ENCODE peak calls at places on chromosomes 4 and X, in seven cellular contexts. One of them, this sample, is unnamed.

GRCh38 chr4:86091201-86091600 is 268.7 kb downstream of the MAPK10 start:
- DNase-seq in right cardiac atrium: no peak
- DNase-seq in ovary: no peak
- DNase-seq in CD8-positive, alpha-beta T cell: no peak
- DNase-seq in colonic mucosa: no peak
- DNase-seq in ascending aorta: no peak
- DNase-seq in pancreas: no peak
- DNase-seq in this sample: no peak

GRCh38 chr4:122100508-122100907 is 51.6 kb upstream of the BLTP1 start:
- DNase-seq in right cardiac atrium: no peak
- DNase-seq in ovary: no peak
- DNase-seq in CD8-positive, alpha-beta T cell: no peak
- DNase-seq in colonic mucosa: no peak
- DNase-seq in ascending aorta: no peak
- DNase-seq in pancreas: no peak
- DNase-seq in this sample: no peak

GRCh38 chr4:13765535-13765934 is 138.0 kb upstream of the BOD1L1 start:
- DNase-seq in right cardiac atrium: no peak
- DNase-seq in ovary: no peak
- DNase-seq in CD8-positive, alpha-beta T cell: no peak
- DNase-seq in colonic mucosa: no peak
- DNase-seq in ascending aorta: no peak
- DNase-seq in pancreas: no peak
- DNase-seq in this sample: peak; percentile 60

GRCh38 chrX:2188316-2188715 is 312.5 kb downstream of the DHRSX start:
- DNase-seq in right cardiac atrium: no peak
- DNase-seq in ovary: no peak
- DNase-seq in CD8-positive, alpha-beta T cell: no peak
- DNase-seq in colonic mucosa: no peak
- DNase-seq in ascending aorta: no peak
- DNase-seq in pancreas: no peak
- DNase-seq in this sample: no peak

GRCh38 chrX:21747523-21747922 is 10.4 kb downstream of the SMPX start:
- DNase-seq in right cardiac atrium: peak; percentile 21
- DNase-seq in ovary: no peak
- DNase-seq in CD8-positive, alpha-beta T cell: no peak
- DNase-seq in colonic mucosa: no peak
- DNase-seq in ascending aorta: no peak
- DNase-seq in pancreas: no peak
- DNase-seq in this sample: peak; percentile 19

GRCh38 chr4:123740236-123740635 is 343.6 kb downstream of the SPRY1 start:
- DNase-seq in right cardiac atrium: no peak
- DNase-seq in ovary: no peak
- DNase-seq in CD8-positive, alpha-beta T cell: no peak
- DNase-seq in colonic mucosa: no peak
- DNase-seq in ascending aorta: no peak
- DNase-seq in pancreas: no peak
- DNase-seq in this sample: no peak

GRCh38 chr4:98557497-98557896 is 100.9 kb downstream of the TSPAN5 start:
- DNase-seq in right cardiac atrium: no peak
- DNase-seq in ovary: no peak
- DNase-seq in CD8-positive, alpha-beta T cell: no peak
- DNase-seq in colonic mucosa: no peak
- DNase-seq in ascending aorta: no peak
- DNase-seq in pancreas: no peak
- DNase-seq in this sample: no peak

GRCh38 chr4:183557611-183558010 is 52.8 kb downstream of the ING2 start:
- DNase-seq in right cardiac atrium: no peak
- DNase-seq in ovary: no peak
- DNase-seq in CD8-positive, alpha-beta T cell: no peak
- DNase-seq in colonic mucosa: no peak
- DNase-seq in ascending aorta: no peak
- DNase-seq in pancreas: no peak
- DNase-seq in this sample: no peak

GRCh38 chr4:137664055-137664405 is 131.7 kb upstream of the PCDH18 start:
- DNase-seq in right cardiac atrium: no peak
- DNase-seq in ovary: no peak
- DNase-seq in CD8-positive, alpha-beta T cell: no peak
- DNase-seq in colonic mucosa: no peak
- DNase-seq in ascending aorta: no peak
- DNase-seq in pancreas: no peak
- DNase-seq in this sample: no peak

GRCh38 chr4:146495277-146495676 is 26.5 kb downstream of the SLC10A7 start:
- DNase-seq in right cardiac atrium: no peak
- DNase-seq in ovary: no peak
- DNase-seq in CD8-positive, alpha-beta T cell: no peak
- DNase-seq in colonic mucosa: no peak
- DNase-seq in ascending aorta: no peak
- DNase-seq in pancreas: no peak
- DNase-seq in this sample: peak; percentile 81

GRCh38 chr4:89712141-89712540 is 124.8 kb downstream of the SNCA start:
- DNase-seq in right cardiac atrium: no peak
- DNase-seq in ovary: no peak
- DNase-seq in CD8-positive, alpha-beta T cell: no peak
- DNase-seq in colonic mucosa: no peak
- DNase-seq in ascending aorta: no peak
- DNase-seq in pancreas: no peak
- DNase-seq in this sample: no peak

GRCh38 chr4:24999392-25000104 is 31.2 kb downstream of the LGI2 start:
- DNase-seq in right cardiac atrium: no peak
- DNase-seq in ovary: no peak
- DNase-seq in CD8-positive, alpha-beta T cell: no peak
- DNase-seq in colonic mucosa: no peak
- DNase-seq in ascending aorta: no peak
- DNase-seq in pancreas: no peak
- DNase-seq in this sample: no peak

GRCh38 chr4:51930557-51930956 is 87.6 kb downstream of the DCUN1D4 start:
- DNase-seq in right cardiac atrium: no peak
- DNase-seq in ovary: no peak
- DNase-seq in CD8-positive, alpha-beta T cell: no peak
- DNase-seq in colonic mucosa: no peak
- DNase-seq in ascending aorta: no peak
- DNase-seq in pancreas: no peak
- DNase-seq in this sample: no peak

GRCh38 chr4:10054571-10055041 is 33.3 kb upstream of the SLC2A9 start:
- DNase-seq in right cardiac atrium: no peak
- DNase-seq in ovary: no peak
- DNase-seq in CD8-positive, alpha-beta T cell: no peak
- DNase-seq in colonic mucosa: no peak
- DNase-seq in ascending aorta: no peak
- DNase-seq in pancreas: no peak
- DNase-seq in this sample: no peak

GRCh38 chr4:40525811-40526598 is 103.7 kb downstream of the RBM47 start:
- DNase-seq in right cardiac atrium: peak; percentile 54
- DNase-seq in ovary: no peak
- DNase-seq in CD8-positive, alpha-beta T cell: no peak
- DNase-seq in colonic mucosa: no peak
- DNase-seq in ascending aorta: no peak
- DNase-seq in pancreas: no peak
- DNase-seq in this sample: peak; percentile 68

GRCh38 chr4:147596976-147597375 is 20.2 kb upstream of the TMEM184C start:
- DNase-seq in right cardiac atrium: no peak
- DNase-seq in ovary: no peak
- DNase-seq in CD8-positive, alpha-beta T cell: no peak
- DNase-seq in colonic mucosa: no peak
- DNase-seq in ascending aorta: no peak
- DNase-seq in pancreas: no peak
- DNase-seq in this sample: no peak

GRCh38 chr4:138952405-138952804 is 63.2 kb upstream of the NOCT start:
- DNase-seq in right cardiac atrium: no peak
- DNase-seq in ovary: no peak
- DNase-seq in CD8-positive, alpha-beta T cell: no peak
- DNase-seq in colonic mucosa: no peak
- DNase-seq in ascending aorta: no peak
- DNase-seq in pancreas: no peak
- DNase-seq in this sample: no peak

GRCh38 chrX:41127476-41128192 is 42.4 kb downstream of the USP9X start:
- DNase-seq in right cardiac atrium: no peak
- DNase-seq in ovary: no peak
- DNase-seq in CD8-positive, alpha-beta T cell: no peak
- DNase-seq in colonic mucosa: no peak
- DNase-seq in ascending aorta: no peak
- DNase-seq in pancreas: no peak
- DNase-seq in this sample: peak; percentile 51

GRCh38 chr4:184514121-184514988 is 40.0 kb upstream of the IRF2 start:
- DNase-seq in right cardiac atrium: peak; percentile 83
- DNase-seq in ovary: peak; percentile 56
- DNase-seq in CD8-positive, alpha-beta T cell: no peak
- DNase-seq in colonic mucosa: peak; percentile 37
- DNase-seq in ascending aorta: peak; percentile 21
- DNase-seq in pancreas: no peak
- DNase-seq in this sample: no peak

GRCh38 chr4:26275261-26275660 is 45.6 kb upstream of the RBPJ start:
- DNase-seq in right cardiac atrium: no peak
- DNase-seq in ovary: no peak
- DNase-seq in CD8-positive, alpha-beta T cell: no peak
- DNase-seq in colonic mucosa: no peak
- DNase-seq in ascending aorta: no peak
- DNase-seq in pancreas: no peak
- DNase-seq in this sample: no peak

GRCh38 chr4:26273308-26273980 is 47.4 kb upstream of the RBPJ start:
- DNase-seq in right cardiac atrium: peak; percentile 60
- DNase-seq in ovary: peak; percentile 46
- DNase-seq in CD8-positive, alpha-beta T cell: no peak
- DNase-seq in colonic mucosa: no peak
- DNase-seq in ascending aorta: no peak
- DNase-seq in pancreas: no peak
- DNase-seq in this sample: no peak

GRCh38 chr4:26269038-26269437 is 51.8 kb upstream of the RBPJ start:
- DNase-seq in right cardiac atrium: no peak
- DNase-seq in ovary: no peak
- DNase-seq in CD8-positive, alpha-beta T cell: no peak
- DNase-seq in colonic mucosa: no peak
- DNase-seq in ascending aorta: no peak
- DNase-seq in pancreas: no peak
- DNase-seq in this sample: no peak

GRCh38 chr4:26271703-26272102 is 49.1 kb upstream of the RBPJ start:
- DNase-seq in right cardiac atrium: no peak
- DNase-seq in ovary: no peak
- DNase-seq in CD8-positive, alpha-beta T cell: no peak
- DNase-seq in colonic mucosa: no peak
- DNase-seq in ascending aorta: no peak
- DNase-seq in pancreas: no peak
- DNase-seq in this sample: no peak

DNA sequence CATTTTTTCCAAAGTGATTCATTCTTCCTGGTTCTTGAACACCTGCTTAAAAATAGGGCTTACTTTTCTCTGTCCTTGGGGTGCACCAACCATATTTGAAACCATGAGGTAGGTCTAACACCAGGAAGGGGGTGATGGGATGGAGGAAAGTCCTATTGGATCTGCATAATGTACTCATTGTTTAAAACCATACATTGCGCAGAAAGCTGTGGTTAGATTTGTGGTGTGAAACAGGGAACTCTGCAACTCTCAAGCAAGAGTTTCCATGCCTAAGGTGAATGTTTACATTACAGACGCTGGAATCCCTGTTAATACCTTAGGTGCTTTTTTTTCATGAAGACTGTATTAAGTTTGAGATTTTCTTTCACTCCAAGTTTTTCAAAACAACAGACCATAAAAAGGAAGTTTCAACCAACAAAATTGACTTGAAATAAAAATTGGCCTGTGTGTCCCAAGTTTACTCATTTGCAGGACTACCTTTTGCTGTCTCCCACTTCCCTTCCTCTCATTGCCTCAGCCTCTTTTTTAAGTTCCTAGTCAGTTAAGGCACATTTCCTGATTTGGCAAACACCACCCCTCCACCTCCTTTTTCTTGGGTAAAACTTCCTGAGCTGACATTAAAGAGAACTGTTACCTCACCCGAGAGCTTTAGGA is 48.0 kb upstream of the RBPJ start:
- DNase-seq in right cardiac atrium: no peak
- DNase-seq in ovary: no peak
- DNase-seq in CD8-positive, alpha-beta T cell: no peak
- DNase-seq in colonic mucosa: no peak
- DNase-seq in ascending aorta: no peak
- DNase-seq in pancreas: no peak
- DNase-seq in this sample: no peak
- H3K4me3 ChIP-seq in right cardiac atrium: no peak overlapping the region
- H3K4me3 ChIP-seq in ovary: no peak overlapping the region
- H3K4me3 ChIP-seq in CD8-positive, alpha-beta T cell: no peak overlapping the region
- H3K4me3 ChIP-seq in colonic mucosa: no peak overlapping the region
- H3K4me3 ChIP-seq in ascending aorta: no peak overlapping the region
- H3K4me3 ChIP-seq in pancreas: no peak overlapping the region
- H3K4me3 ChIP-seq in this sample: no peak overlapping the region

GRCh38 chr4:110104661-110105060 is 93.8 kb downstream of the ELOVL6 start:
- DNase-seq in right cardiac atrium: no peak
- DNase-seq in ovary: no peak
- DNase-seq in CD8-positive, alpha-beta T cell: no peak
- DNase-seq in colonic mucosa: no peak
- DNase-seq in ascending aorta: no peak
- DNase-seq in pancreas: no peak
- DNase-seq in this sample: no peak
- H3K27ac ChIP-seq in right cardiac atrium: no peak overlapping the region
- H3K27ac ChIP-seq in ovary: no peak overlapping the region
- H3K27ac ChIP-seq in CD8-positive, alpha-beta T cell: no peak overlapping the region
- H3K27ac ChIP-seq in colonic mucosa: no peak overlapping the region
- H3K27ac ChIP-seq in ascending aorta: no peak overlapping the region
- H3K27ac ChIP-seq in pancreas: no peak overlapping the region
- H3K27ac ChIP-seq in this sample: no peak overlapping the region

GRCh38 chr4:140013088-140013487 is 140.9 kb downstream of the MAML3 start:
- DNase-seq in right cardiac atrium: no peak
- DNase-seq in ovary: no peak
- DNase-seq in CD8-positive, alpha-beta T cell: no peak
- DNase-seq in colonic mucosa: no peak
- DNase-seq in ascending aorta: no peak
- DNase-seq in pancreas: no peak
- DNase-seq in this sample: no peak
- H3K9me3 ChIP-seq in right cardiac atrium: no peaks in the 10 kb centered on the region
- H3K9me3 ChIP-seq in ovary: no peaks in the 10 kb centered on the region
- H3K9me3 ChIP-seq in CD8-positive, alpha-beta T cell: no peaks in the 10 kb centered on the region
- H3K9me3 ChIP-seq in colonic mucosa: no peaks in the 10 kb centered on the region
- H3K9me3 ChIP-seq in ascending aorta: no peaks in the 10 kb centered on the region
- H3K9me3 ChIP-seq in pancreas: no peaks in the 10 kb centered on the region
- H3K9me3 ChIP-seq in this sample: no peaks in the 10 kb centered on the region

DNA sequence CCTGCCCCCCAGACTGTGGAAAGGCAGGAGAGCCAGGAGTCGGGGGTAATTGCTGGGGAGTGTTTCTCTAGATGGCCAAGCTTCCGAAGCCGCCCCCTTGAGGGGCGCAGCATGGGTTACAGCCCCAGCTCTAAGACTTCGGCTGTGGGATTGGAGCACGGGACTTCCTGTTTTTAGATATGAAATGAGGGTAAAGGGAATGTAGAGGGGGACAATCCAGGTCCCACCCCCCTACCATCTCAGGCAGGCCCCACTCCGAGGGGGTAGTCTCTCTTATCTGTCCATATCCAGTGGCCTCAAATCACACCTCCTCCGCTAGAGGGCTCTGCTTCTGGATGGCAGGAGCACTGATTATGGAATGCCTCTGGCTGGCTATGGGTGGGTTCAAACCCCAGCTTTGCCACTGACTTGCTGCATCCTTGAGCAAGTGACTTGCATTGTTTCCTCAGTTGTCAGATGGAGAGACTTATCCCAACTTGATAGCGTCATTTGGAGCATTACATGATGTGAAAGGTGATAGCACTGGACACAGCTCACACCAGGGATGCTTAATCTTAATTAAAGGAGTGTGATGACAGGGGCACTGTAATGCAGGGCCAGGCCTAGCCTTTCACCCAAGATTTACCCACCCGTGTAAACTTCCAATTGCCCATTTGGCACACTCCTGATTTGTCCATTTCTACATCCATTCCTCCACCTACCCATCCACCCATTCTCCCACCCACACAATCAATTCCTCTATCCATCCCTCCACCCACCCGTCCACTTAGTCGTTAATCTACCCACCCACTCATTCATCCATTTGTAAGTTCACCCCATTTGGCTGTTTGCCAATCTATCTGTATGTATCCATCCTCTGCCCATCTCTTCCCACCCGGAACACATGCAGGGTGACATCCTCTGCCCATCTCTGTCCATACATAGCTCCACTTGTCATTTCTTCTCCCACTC is 845 bp upstream of the KCND1 start:
- DNase-seq in right cardiac atrium: peak; percentile 62
- DNase-seq in ovary: no peak
- DNase-seq in CD8-positive, alpha-beta T cell: no peak
- DNase-seq in colonic mucosa: peak; percentile 53
- DNase-seq in ascending aorta: no peak
- DNase-seq in pancreas: no peak
- DNase-seq in this sample: peak; percentile 36
- H3K4me3 ChIP-seq in right cardiac atrium: peak overlapping the region; percentile 33
- H3K4me3 ChIP-seq in ovary: peak overlapping the region; percentile 28
- H3K4me3 ChIP-seq in CD8-positive, alpha-beta T cell: no peak overlapping the region
- H3K4me3 ChIP-seq in colonic mucosa: peak overlapping the region; percentile 9
- H3K4me3 ChIP-seq in ascending aorta: peak overlapping the region; percentile 43
- H3K4me3 ChIP-seq in pancreas: no peak overlapping the region
- H3K4me3 ChIP-seq in this sample: no peak overlapping the region

This sample was measured in small intestine.